ENCODE peak calls at places on chromosomes 5 and 9, in four cellular contexts. W is A549, S is HepG2, K is K562. F is an unnamed sample.

GRCh38 chr9:94903961-94904421 is 177.5 kb downstream of the AOPEP start:
- DNase-seq in K (no peak), W (no peak), S (no peak), F (peak; percentile 20)

GRCh38 chr5:79697222-79698164 is 7.9 kb downstream of the CMYA5 start:
- DNase-seq in W (no peak), S (no peak), K (peak; percentile 76), F (no peak)

GRCh38 chr5:13189532-13189931 is 755.0 kb downstream of the DNAH5 start:
- DNase-seq in K (no peak), S (no peak), W (no peak), F (no peak)

GRCh38 chr9:70120834-70121510 is 77.3 kb downstream of the MAMDC2 start:
- DNase-seq in K (no peak), S (no peak), W (no peak), F (no peak)

GRCh38 chr5:141672856-141673813 is 8.9 kb downstream of the ARAP3 start:
- DNase-seq in S (no peak), W (no peak), K (no peak), F (no peak)

GRCh38 chr5:148884339-148885020 is 58.1 kb downstream of the ADRB2 start:
- DNase-seq in S (no peak), K (no peak), W (no peak), F (no peak)

GRCh38 chr9:83472764-83473163 is 65.4 kb downstream of the FRMD3 start:
- DNase-seq in W (no peak), S (no peak), K (no peak), F (no peak)

GRCh38 chr5:154262376-154262775 is 71.8 kb downstream of the GALNT10 start:
- DNase-seq in K (no peak), W (no peak), S (no peak), F (no peak)

GRCh38 chr5:56110646-56111403 is 116.1 kb upstream of the IL6ST start:
- DNase-seq in S (no peak), W (no peak), K (no peak), F (no peak)

GRCh38 chr9:96604005-96604320 is 15.7 kb downstream of the CDC14B start:
- DNase-seq in S (no peak), W (no peak), K (no peak), F (no peak)

GRCh38 chr5:180127682-180128670 is 56.4 kb upstream of the RNF130 start:
- DNase-seq in W (no peak), S (no peak), K (no peak), F (no peak)

GRCh38 chr5:85249204-85249603 is 864.5 kb upstream of the EDIL3 start:
- DNase-seq in W (no peak), S (no peak), K (no peak), F (no peak)

GRCh38 chr5:113250341-113250953 is 184.3 kb downstream of the TSSK1B start:
- DNase-seq in K (no peak), S (no peak), W (no peak), F (no peak)

GRCh38 chr5:140317859-140318258 is 15.0 kb upstream of the PFDN1 start:
- DNase-seq in W (no peak), K (no peak), S (no peak), F (no peak)

GRCh38 chr5:943201-943873 is 50.7 kb downstream of the TRIP13 start:
- DNase-seq in S (no peak), K (no peak), W (no peak), F (no peak)

GRCh38 chr9:90309809-90310522 is 332.7 kb downstream of the DIRAS2 start:
- DNase-seq in W (no peak), S (no peak), K (no peak), F (no peak)
- TF ChIP-seq RFX5 in W (no peak), S (no peak), K (no peak), F (no peak)

DNA sequence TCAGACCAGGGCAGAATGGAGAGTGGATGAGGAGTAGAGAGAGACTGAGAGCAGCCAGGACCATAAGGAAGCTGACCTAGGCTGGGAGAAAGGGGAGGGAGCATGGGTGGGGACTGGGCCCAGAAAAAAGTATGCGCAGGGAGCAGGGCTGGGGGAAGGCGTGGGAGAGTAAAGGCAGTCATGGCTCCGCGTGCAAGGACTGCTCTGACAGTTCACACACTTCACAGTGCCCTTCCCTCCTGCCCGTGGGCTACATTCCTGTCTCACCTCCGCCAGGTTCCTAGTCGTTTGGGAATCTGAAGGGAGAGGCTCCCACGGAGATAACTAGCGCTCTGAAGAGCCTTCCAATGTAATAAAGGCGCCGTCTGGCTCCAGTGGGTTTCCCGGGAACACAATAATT is 39.6 kb downstream of the TTLL11 start:
- DNase-seq in W (no peak), S (no peak), K (no peak), F (no peak)
- TF ChIP-seq PHF8 in W (no peak), S (no peak), K (no peak), F (no peak)

DNA sequence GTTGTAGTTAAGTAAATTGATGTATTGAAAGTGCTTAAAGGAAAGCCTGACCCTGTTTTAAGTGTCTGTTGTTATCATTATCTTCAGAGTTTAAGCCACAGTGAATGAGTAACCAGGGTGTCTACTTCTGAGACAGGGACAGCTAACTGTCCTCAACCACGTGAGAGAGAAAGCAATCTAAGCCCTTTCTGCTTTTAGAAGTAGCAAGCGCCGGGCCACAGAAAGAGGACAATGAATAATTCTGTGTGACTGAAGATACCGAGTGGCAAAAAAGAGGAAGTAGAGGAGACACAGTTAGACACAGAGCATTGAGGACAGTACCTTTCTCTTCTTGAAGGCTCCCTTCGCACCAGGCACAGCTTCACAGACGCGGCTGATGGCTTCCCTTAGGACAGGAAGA is 86.3 kb downstream of the S1PR3 start:
- DNase-seq in W (no peak), S (no peak), K (peak; percentile 1), F (no peak)
- TF ChIP-seq RFX5 in W (no peak), S (no peak), K (no peak), F (no peak)

GRCh38 chr5:93756372-93756771 is 15.0 kb upstream of the POU5F2 start:
- DNase-seq in S (no peak), K (no peak), W (no peak), F (no peak)

DNA sequence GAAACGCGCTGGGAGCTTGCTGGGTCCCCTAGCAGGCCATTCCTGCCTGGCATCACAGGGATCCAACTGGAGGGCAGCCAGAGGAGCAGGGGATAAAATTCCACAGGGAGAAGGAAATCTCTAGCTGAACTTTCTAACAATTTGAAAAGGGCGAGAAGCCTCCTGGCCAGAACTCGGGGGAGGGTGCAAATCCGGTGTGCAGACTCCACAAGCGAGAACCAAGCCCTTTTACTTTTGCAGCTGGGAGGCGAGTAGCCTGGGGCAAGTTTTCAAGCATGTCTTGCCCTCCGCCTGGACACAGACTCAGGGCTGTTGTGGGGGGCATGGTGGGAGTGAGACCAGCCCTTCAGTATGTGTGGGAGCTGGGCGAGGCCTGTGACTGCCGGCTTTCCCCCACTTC is 14.3 kb upstream of the POU5F2 start:
- DNase-seq in W (no peak), S (no peak), K (no peak), F (peak; percentile 47)
- TF ChIP-seq PHF8 in W (no peak), S (no peak), K (no peak), F (no peak)

GRCh38 chr5:158875272-158875679 is 224.4 kb downstream of the EBF1 start:
- DNase-seq in S (no peak), K (no peak), W (no peak), F (no peak)
- TF ChIP-seq RFX5 in S (no peak), K (no peak), W (no peak), F (no peak)

GRCh38 chr5:136518814-136519213 is 153.5 kb upstream of the TRPC7 start:
- DNase-seq in K (no peak), W (no peak), S (no peak), F (no peak)
- TF ChIP-seq PHF8 in K (no peak), W (no peak), S (no peak), F (no peak)

GRCh38 chr5:73229271-73229670 is 56.3 kb downstream of the TMEM174 start:
- DNase-seq in K (no peak), W (no peak), S (no peak), F (no peak)

GRCh38 chr5:73232266-73233041 is 59.5 kb downstream of the TMEM174 start:
- DNase-seq in K (no peak), W (no peak), S (no peak), F (no peak)

GRCh38 chr5:73230264-73231244 is 57.6 kb downstream of the TMEM174 start:
- DNase-seq in W (no peak), K (no peak), S (no peak), F (peak; percentile 79)

GRCh38 chr5:73233053-73233460 is 60.1 kb downstream of the TMEM174 start:
- DNase-seq in S (no peak), W (no peak), K (no peak), F (peak; percentile 72)

DNA sequence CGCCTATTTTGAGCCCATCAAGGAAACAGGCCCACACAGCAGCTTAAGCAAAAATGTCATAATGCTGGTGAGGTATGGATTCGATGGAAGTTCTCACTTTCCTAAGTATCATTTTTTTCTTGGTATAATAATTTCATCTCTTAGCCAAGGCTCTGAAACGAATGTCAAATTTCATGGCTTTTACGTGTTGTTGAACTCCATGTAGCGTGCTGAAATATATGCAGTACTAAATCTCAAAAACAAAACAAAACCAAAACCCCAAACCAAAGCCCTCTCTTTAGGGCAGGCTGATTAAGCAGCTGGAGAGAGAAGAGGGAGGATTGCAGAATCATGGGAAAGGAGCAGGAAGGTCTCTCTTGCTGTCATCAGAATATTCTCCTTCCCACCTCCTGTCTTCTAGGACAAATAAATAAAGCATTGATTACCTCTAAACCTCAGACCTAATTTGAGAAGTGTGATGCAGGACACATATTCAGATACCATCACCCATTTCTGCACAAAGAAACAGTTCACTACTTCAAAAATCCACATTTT is 58.3 kb downstream of the TMEM174 start:
- DNase-seq in W (no peak), S (no peak), K (no peak), F (no peak)
- TF ChIP-seq RFX5 in W (no peak), S (no peak), K (no peak), F (no peak)

GRCh38 chr5:143016777-143017374 is 246.7 kb downstream of the ARHGAP26 start:
- DNase-seq in K (peak; percentile 55), S (no peak), W (no peak), F (no peak)
- TF ChIP-seq PHF8 in K (no peak), S (no peak), W (no peak), F (no peak)